ENCODE peak calls at places on chromosomes 2 and 18, in four cellular contexts. M is tibial artery, G is transverse colon, Y is activated B cell treated with CpG ODN at 0.5 μM for 24 hours. L is an unnamed sample.

GRCh38 chr2:26189123-26189522 is 16.2 kb downstream of the GAREM2 start:
- DNase-seq in M (no peak), G (no peak), Y (no peak), L (no peak)

GRCh38 chr2:36800381-36800780 is 103.9 kb downstream of the VIT start:
- DNase-seq in M (no peak), G (no peak), Y (no peak), L (peak)

GRCh38 chr2:70726186-70726585 is 41.8 kb downstream of the ADD2 start:
- DNase-seq in M (no peak), G (no peak), Y (no peak), L (no peak)

GRCh38 chr2:217880891-217881290 is 121.9 kb downstream of the TNS1 start:
- DNase-seq in M (no peak), G (no peak), Y (no peak), L (no peak)

GRCh38 chr2:4101938-4102337 is 398.6 kb downstream of the DCDC2C start:
- DNase-seq in M (no peak), G (no peak), Y (no peak), L (no peak)

GRCh38 chr2:211930331-211930730 is 608.3 kb downstream of the ERBB4 start:
- DNase-seq in M (no peak), G (no peak), Y (no peak), L (no peak)

GRCh38 chr2:19990416-19990728 is 467 bp upstream of the WDR35 start:
- DNase-seq in M (no peak), G (no peak), Y (no peak), L (no peak)

GRCh38 chr2:133817680-133818566 is 249.7 kb upstream of the NCKAP5 start:
- DNase-seq in M (no peak), G (no peak), Y (no peak), L (no peak)

GRCh38 chr2:219058541-219059374 is 2.0 kb downstream of the IHH start:
- DNase-seq in M (no peak), G (peak), Y (no peak), L (no peak)

GRCh38 chr18:21706386-21706865 is 1.9 kb upstream of the ABHD3 start:
- DNase-seq in M (no peak), G (no peak), Y (no peak), L (no peak)

GRCh38 chr2:181231151-181231550 is 226.0 kb upstream of the ITGA4 start:
- DNase-seq in M (no peak), G (no peak), Y (no peak), L (no peak)

GRCh38 chr2:64344999-64345576 is 108.9 kb upstream of the LGALSL start:
- DNase-seq in M (no peak), G (no peak), Y (no peak), L (no peak)

GRCh38 chr2:144596074-144596871 is 76.4 kb upstream of the ZEB2 start:
- DNase-seq in M (no peak), G (no peak), Y (no peak), L (no peak)

GRCh38 chr2:191347881-191348280 is 102.7 kb downstream of the MYO1B start:
- DNase-seq in M (no peak), G (no peak), Y (no peak), L (no peak)

GRCh38 chr2:69827796-69828540 is 1.5 kb upstream of the GMCL1 start:
- DNase-seq in M (peak), G (no peak), Y (no peak), L (no peak)

GRCh38 chr2:34899079-34899478 is 1300.0 kb upstream of the FAM98A start:
- DNase-seq in M (no peak), G (no peak), Y (no peak), L (no peak)

GRCh38 chr2:48313036-48313877 is 216.7 kb upstream of the STON1 start:
- DNase-seq in M (no peak), G (no peak), Y (no peak), L (no peak)

GRCh38 chr2:46490521-46491141 is 11.3 kb downstream of the TMEM247 start:
- DNase-seq in M (peak), G (peak), Y (no peak), L (no peak)

GRCh38 chr2:195498176-195498575 is 158.8 kb upstream of the SLC39A10 start:
- DNase-seq in M (peak), G (peak), Y (peak), L (peak)

GRCh38 chr18:55988537-55988936 is 400.5 kb upstream of the TCF4 start:
- DNase-seq in M (no peak), G (no peak), Y (no peak), L (no peak)
- TF ChIP-seq CTCF in M (no peak), G (no peak), Y (no peak), L (no peak)

DNA sequence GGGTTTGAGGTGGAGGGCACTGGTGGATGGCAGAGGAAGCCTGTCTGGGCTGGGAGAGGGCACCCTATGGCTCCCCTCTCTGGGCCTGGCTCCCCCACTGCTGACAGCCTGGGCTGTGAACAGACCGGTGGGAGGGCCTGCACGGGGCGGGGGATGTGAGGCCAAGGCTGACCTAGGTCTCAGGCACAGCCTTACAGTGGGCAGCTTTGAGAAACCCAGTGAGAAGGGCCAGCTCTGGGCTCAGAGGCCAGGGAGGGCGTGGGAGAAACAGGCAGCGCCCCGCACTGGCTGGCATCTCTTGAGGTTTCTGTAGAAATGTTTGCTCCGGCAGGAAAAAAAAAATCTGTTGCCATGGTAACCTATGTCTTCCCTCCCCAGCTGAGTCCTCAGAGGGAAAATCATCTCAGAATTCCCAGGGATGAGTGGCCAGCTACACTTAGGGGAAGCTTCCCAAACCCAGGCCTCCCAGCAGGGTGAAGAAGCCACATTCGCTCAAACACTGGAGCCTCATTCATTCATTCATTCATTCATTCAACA is 71.7 kb upstream of the TAF1B start:
- DNase-seq in M (no peak), G (no peak), Y (no peak), L (no peak)
- TF ChIP-seq CTCF in M (no peak), G (no peak), Y (no peak), L (no peak)

GRCh38 chr2:66268756-66269155 is 166.2 kb upstream of the MEIS1 start:
- DNase-seq in M (no peak), G (no peak), Y (no peak), L (no peak)

GRCh38 chr2:66271777-66272176 is 163.1 kb upstream of the MEIS1 start:
- DNase-seq in M (no peak), G (no peak), Y (no peak), L (no peak)

GRCh38 chr2:66269166-66269565 is 165.8 kb upstream of the MEIS1 start:
- DNase-seq in M (no peak), G (no peak), Y (no peak), L (no peak)

GRCh38 chr2:66275984-66276383 is 158.9 kb upstream of the MEIS1 start:
- DNase-seq in M (no peak), G (no peak), Y (no peak), L (no peak)

DNA sequence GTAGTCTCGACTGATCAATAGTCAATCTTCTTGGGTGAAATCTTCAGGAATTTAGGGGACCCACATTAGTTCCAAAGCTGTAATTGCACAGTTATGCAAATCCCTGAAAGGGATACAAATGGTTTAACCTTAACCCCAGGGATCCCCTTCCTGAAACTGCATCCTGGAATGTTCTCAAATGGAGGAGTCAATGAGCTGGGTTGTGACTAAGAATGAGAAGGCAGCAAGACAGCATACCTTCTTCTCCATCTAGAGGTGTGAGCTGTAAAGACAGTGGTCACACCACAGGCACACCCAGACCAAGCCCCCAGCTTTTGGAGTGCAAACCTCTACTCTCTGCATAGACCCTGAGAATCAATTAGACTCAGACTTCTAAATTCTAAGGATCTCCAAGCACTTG is 164.7 kb upstream of the MEIS1 start:
- DNase-seq in M (no peak), G (no peak), Y (no peak), L (no peak)
- TF ChIP-seq CTCF in M (no peak), G (no peak), Y (no peak), L (no peak)

GRCh38 chr2:50859110-50859509 is 172.8 kb downstream of the NRXN1 start:
- DNase-seq in M (no peak), G (no peak), Y (no peak), L (no peak)
- TF ChIP-seq CTCF in M (no peak), G (no peak), Y (no peak), L (no peak)

GRCh38 chr2:54560146-54560881 is 104.2 kb downstream of the SPTBN1 start:
- DNase-seq in M (peak), G (peak), Y (no peak), L (no peak)
- TF ChIP-seq CTCF in M (peak), G (no peak), Y (no peak), L (no peak)

GRCh38 chr2:238847841-238848565 is at the start of gene TWIST2:
- DNase-seq in M (peak), G (peak), Y (no peak), L (no peak)
- TF ChIP-seq CTCF in M (peak), G (no peak), Y (no peak), L (no peak)

L was measured in natural killer cell.